ENCODE peak calls at places on chromosomes 7 and 10, in ten cellular contexts. X is left lung, W is left ventricle myocardium inferior, C is lung, Z is neuronal stem cell, Q is tibial nerve, T is colonic mucosa, F is sigmoid colon, U is WERI-Rb-1, V is suprapubic skin. A is an unnamed sample. For H3K9me3, the result is how much of the 10 kb centered on the place peaks cover.

GRCh38 chr7:69756235-69756634 is 158.0 kb downstream of the AUTS2 start:
- DNase-seq in X (no peak), W (no peak), C (no peak), Z (no peak), Q (no peak), T (no peak), F (no peak), U (no peak), V (no peak), A (no peak)

GRCh38 chr10:112838784-112839481 is 111.1 kb upstream of the TCF7L2 start:
- DNase-seq in X (no peak), W (no peak), C (no peak), Z (no peak), Q (no peak), T (no peak), F (no peak), U (no peak), V (no peak), A (no peak)

GRCh38 chr7:121392277-121393004 is 3.7 kb downstream of the FAM3C start:
- DNase-seq in X (no peak), W (no peak), C (no peak), Z (no peak), Q (no peak), T (no peak), F (no peak), U (no peak), V (no peak), A (no peak)

GRCh38 chr10:83176901-83177300 is 962.4 kb upstream of the GHITM start:
- DNase-seq in X (no peak), W (no peak), C (no peak), Z (no peak), Q (no peak), T (no peak), F (no peak), U (no peak), V (no peak), A (no peak)

GRCh38 chr10:91521444-91521843 is 111.3 kb downstream of the HECTD2 start:
- DNase-seq in X (no peak), W (no peak), C (no peak), Z (no peak), Q (no peak), T (no peak), F (no peak), U (no peak), V (no peak), A (no peak)

GRCh38 chr10:112465299-112465882 is 18.4 kb downstream of the VTI1A start:
- DNase-seq in X (no peak), W (no peak), C (no peak), Z (no peak), Q (no peak), T (no peak), F (no peak), U (no peak), V (no peak), A (no peak)

GRCh38 chr10:78952686-78953085 is 116.1 kb upstream of the ZMIZ1 start:
- DNase-seq in X (no peak), W (peak), C (no peak), Z (no peak), Q (peak), T (no peak), F (no peak), U (no peak), V (no peak), A (no peak)

GRCh38 chr10:130709415-130709814 is 573.2 kb downstream of the GLRX3 start:
- DNase-seq in X (no peak), W (no peak), C (no peak), Z (no peak), Q (no peak), T (no peak), F (no peak), U (no peak), V (no peak), A (peak)

GRCh38 chr10:65818990-65819389 is 1106.8 kb upstream of the LRRTM3 start:
- DNase-seq in X (no peak), W (no peak), C (no peak), Z (no peak), Q (no peak), T (no peak), F (no peak), U (no peak), V (no peak), A (no peak)

GRCh38 chr7:131540491-131541162 is 15.8 kb downstream of the PODXL start:
- DNase-seq in X (no peak), W (no peak), C (no peak), Z (no peak), Q (no peak), T (no peak), F (peak), U (no peak), V (no peak), A (peak)

GRCh38 chr7:56250135-56250534 is 133.9 kb upstream of the NUPR2 start:
- DNase-seq in X (no peak), W (no peak), C (no peak), Z (no peak), Q (no peak), T (no peak), F (no peak), U (no peak), V (no peak), A (no peak)
- H3K9me3 ChIP-seq in X (under half), W (under half), C (under half), Z (under half), Q (under half), T (under half), F (under half), U (under half), V (under half), A (under half)

DNA sequence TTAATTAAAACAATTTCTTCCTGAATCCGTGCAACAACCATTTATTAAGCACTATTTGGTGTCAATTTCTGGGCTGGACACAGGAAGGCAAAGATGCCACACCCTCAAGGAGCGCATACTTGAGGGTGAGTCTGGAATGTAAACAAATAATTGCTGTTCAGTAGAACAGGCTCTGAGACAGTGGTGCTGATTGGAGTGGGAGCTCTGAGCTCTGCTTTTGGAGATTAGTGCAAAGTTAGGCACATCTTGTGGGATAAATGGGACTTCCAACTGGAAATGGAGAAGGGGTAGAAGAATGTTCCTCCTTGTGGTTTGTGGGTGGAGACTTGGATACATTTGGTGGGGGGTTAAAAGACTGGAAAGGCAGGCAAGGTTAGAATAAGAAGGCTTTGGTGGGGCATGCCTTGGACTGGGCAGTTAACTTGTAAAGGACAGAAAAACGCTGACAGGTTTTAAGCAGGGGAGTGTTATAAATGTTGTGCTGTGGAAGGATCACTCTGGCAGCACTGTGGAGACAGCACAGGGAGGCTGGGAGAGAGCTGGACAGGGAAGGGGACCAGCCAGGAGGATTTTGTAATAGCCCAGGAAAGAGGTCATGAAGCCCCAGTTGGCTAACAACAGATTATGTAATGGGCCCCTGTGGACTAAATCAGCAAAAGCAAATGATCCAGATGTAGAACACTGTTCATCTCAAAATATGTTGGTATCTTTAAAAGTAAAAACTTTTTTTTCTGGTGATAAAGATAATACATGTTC is 80.7 kb downstream of the ZNF365 start:
- DNase-seq in X (no peak), W (peak), C (peak), Z (no peak), Q (peak), T (no peak), F (peak), U (no peak), V (peak), A (no peak)
- H3K27ac ChIP-seq in X (no peak), W (peak), C (no peak), Z (no peak), Q (no peak), T (no peak), F (peak), U (no peak), V (peak), A (no peak)

GRCh38 chr7:157540606-157541294 is 203.9 kb downstream of the DNAJB6 start:
- DNase-seq in X (peak), W (no peak), C (no peak), Z (no peak), Q (no peak), T (no peak), F (peak), U (no peak), V (peak), A (peak)

GRCh38 chr7:157541796-157542668 is 205.2 kb downstream of the DNAJB6 start:
- DNase-seq in X (peak), W (no peak), C (no peak), Z (no peak), Q (no peak), T (no peak), F (peak), U (no peak), V (peak), A (no peak)

GRCh38 chr7:157540020-157540419 is 203.2 kb downstream of the DNAJB6 start:
- DNase-seq in X (peak), W (no peak), C (no peak), Z (no peak), Q (no peak), T (no peak), F (peak), U (no peak), V (peak), A (no peak)

GRCh38 chr7:157542669-157543021 is 205.8 kb downstream of the DNAJB6 start:
- DNase-seq in X (peak), W (no peak), C (no peak), Z (no peak), Q (no peak), T (no peak), F (peak), U (no peak), V (peak), A (no peak)

DNA sequence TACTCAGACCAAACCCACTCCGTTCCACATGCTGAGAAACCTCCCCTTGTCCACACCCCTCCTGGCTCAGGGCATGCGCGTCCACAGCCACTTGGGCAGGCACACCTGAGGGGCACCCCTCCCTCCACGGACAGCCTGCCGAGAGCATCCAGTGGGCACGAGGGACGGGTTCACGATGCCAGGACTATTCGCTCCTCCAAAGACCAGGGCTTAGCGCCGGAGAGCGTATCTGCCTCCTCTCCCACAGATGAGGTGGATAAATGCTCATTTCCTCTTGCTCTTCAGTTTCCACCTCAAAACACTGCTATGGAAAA is 204.4 kb downstream of the DNAJB6 start:
- DNase-seq in X (peak), W (no peak), C (no peak), Z (no peak), Q (no peak), T (no peak), F (peak), U (no peak), V (peak), A (peak)
- H3K9me3 ChIP-seq in X (under half), W (under half), C (under half), Z (under half), Q (under half), T (under half), F (under half), U (under half), V (under half), A (under half)

GRCh38 chr10:111007486-111007885 is 69.3 kb upstream of the ADRA2A start:
- DNase-seq in X (no peak), W (no peak), C (no peak), Z (no peak), Q (no peak), T (no peak), F (no peak), U (no peak), V (no peak), A (no peak)
- H3K27ac ChIP-seq in X (no peak), W (no peak), C (no peak), Z (no peak), Q (no peak), T (no peak), F (no peak), U (no peak), V (no peak), A (no peak)

GRCh38 chr7:41756783-41757182 is 53.9 kb upstream of the INHBA start:
- DNase-seq in X (no peak), W (no peak), C (no peak), Z (no peak), Q (no peak), T (no peak), F (no peak), U (no peak), V (no peak), A (no peak)
- H3K9me3 ChIP-seq in X (under half), W (under half), C (under half), Z (under half), Q (under half), T (under half), F (under half), U (under half), V (under half), A (under half)

GRCh38 chr7:84232653-84233052 is 38.1 kb upstream of the SEMA3A start:
- DNase-seq in X (no peak), W (no peak), C (no peak), Z (no peak), Q (no peak), T (no peak), F (no peak), U (no peak), V (no peak), A (no peak)

GRCh38 chr7:84237533-84238173 is 43.1 kb upstream of the SEMA3A start:
- DNase-seq in X (no peak), W (no peak), C (no peak), Z (no peak), Q (no peak), T (no peak), F (no peak), U (no peak), V (no peak), A (no peak)

GRCh38 chr7:84236398-84236797 is 41.8 kb upstream of the SEMA3A start:
- DNase-seq in X (no peak), W (no peak), C (no peak), Z (no peak), Q (no peak), T (no peak), F (no peak), U (no peak), V (no peak), A (no peak)

DNA sequence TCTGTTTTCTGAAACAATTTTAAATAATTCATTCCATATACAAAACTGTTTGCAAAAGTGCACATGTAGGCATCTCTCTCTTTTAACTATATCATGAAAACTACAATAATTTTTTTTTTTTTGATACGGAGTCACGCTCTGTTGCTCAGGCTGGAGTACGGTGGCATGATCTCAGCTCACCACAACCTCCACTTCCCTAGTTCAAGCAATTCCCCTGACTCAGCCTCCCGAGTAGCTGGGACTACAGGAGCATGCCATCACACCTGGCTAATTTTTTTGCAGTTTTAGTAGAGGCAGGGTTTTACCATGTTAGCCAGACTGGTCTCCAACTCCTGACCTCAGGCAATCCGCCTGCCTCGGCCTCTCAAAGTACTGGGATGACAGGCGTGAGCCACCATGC is 44.0 kb upstream of the SEMA3A start:
- DNase-seq in X (no peak), W (no peak), C (no peak), Z (no peak), Q (no peak), T (no peak), F (no peak), U (no peak), V (no peak), A (no peak)
- H3K27ac ChIP-seq in X (no peak), W (no peak), C (no peak), Z (no peak), Q (no peak), T (no peak), F (no peak), U (no peak), V (no peak), A (no peak)

GRCh38 chr7:157892751-157893150 is 555.9 kb downstream of the DNAJB6 start:
- DNase-seq in X (peak), W (no peak), C (no peak), Z (no peak), Q (no peak), T (no peak), F (no peak), U (no peak), V (no peak), A (no peak)
- H3K9me3 ChIP-seq in X (under half), W (under half), C (under half), Z (under half), Q (under half), T (under half), F (under half), U (under half), V (under half), A (under half)

GRCh38 chr7:2087744-2088143 is 145.0 kb downstream of the MAD1L1 start:
- DNase-seq in X (no peak), W (no peak), C (no peak), Z (no peak), Q (no peak), T (no peak), F (no peak), U (no peak), V (no peak), A (no peak)

GRCh38 chr7:2086229-2086628 is 146.5 kb downstream of the MAD1L1 start:
- DNase-seq in X (no peak), W (peak), C (no peak), Z (no peak), Q (no peak), T (no peak), F (no peak), U (no peak), V (no peak), A (no peak)

GRCh38 chr7:2084331-2084730 is 148.4 kb downstream of the MAD1L1 start:
- DNase-seq in X (no peak), W (no peak), C (no peak), Z (no peak), Q (no peak), T (no peak), F (no peak), U (no peak), V (no peak), A (no peak)

GRCh38 chr7:2084781-2085505 is 147.8 kb downstream of the MAD1L1 start:
- DNase-seq in X (no peak), W (no peak), C (no peak), Z (no peak), Q (no peak), T (no peak), F (no peak), U (no peak), V (no peak), A (no peak)

DNA sequence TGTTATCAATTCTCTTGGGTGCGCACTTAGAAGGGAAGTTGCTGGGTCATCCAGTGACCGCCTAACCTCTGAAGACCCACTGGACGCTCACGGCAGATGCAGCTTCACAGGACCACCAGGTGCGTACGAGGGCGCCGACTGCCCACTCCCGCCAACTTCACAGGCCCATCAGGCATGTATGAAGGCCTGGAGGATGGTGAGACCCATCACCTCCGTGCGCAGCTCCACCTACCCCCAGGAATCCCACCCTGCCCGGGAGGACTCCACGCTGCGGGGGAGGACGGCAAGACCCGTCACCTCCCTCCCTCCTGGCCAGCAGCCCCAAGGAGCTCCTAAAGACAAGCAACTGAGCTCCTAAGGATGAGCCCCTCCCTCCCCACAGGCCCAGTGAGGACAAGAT is 146.9 kb downstream of the MAD1L1 start:
- DNase-seq in X (no peak), W (no peak), C (no peak), Z (no peak), Q (no peak), T (no peak), F (no peak), U (no peak), V (no peak), A (no peak)
- H3K27ac ChIP-seq in X (no peak), W (no peak), C (no peak), Z (no peak), Q (no peak), T (no peak), F (no peak), U (no peak), V (no peak), A (no peak)

DNA sequence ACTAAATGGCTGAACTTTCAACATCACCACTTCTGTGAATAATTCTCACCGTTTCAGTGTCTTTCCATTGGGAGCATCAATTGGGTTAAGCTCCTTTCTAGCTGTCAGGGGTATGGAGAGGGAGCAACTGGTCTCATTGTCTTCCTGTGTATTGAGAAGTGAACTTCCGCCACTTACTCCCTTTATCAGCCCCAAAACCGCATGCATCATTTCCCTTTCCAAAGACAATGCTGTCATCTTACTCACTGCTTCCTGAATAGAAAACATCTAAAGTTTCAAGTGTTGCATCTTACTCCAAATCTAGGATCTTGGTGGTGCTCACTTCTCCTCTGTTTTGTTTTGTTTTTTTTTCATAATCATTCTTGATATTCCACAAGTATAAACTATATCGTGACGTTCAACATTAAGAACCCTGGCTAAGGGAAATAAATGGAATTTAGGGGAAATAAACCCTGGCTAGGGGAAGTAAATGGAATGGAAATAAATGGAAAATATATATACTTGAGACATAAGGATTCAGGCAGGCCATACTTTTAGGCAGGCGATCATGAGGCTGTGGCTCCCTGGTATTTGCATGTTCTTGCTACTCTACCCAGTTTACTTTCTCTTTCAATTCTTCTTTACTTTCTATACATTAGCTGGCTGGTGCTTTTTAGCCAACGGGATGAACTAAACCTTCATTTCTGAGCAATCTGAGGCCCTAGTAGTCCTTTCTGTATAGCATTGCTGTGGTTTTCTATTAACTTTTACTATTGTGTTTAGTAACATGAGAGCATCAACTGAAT is 371.9 kb downstream of the BMPER start:
- DNase-seq in X (no peak), W (no peak), C (no peak), Z (no peak), Q (no peak), T (no peak), F (no peak), U (no peak), V (no peak), A (no peak)
- H3K9me3 ChIP-seq in X (under half), W (under half), C (under half), Z (under half), Q (under half), T (under half), F (under half), U (under half), V (under half), A (under half)

A was measured in pancreas.